ENCODE peak calls at places on chromosomes 1 and 21, in ten cellular contexts. One of them, this sample, is unnamed.

GRCh38 chr1:201781447-201781846 is 47.5 kb upstream of the IPO9 start:
- DNase-seq in transverse colon: no peak
- DNase-seq in HuH-7: no peak
- DNase-seq in cardiac fibroblast: no peak
- DNase-seq in activated T-cell treated with anti-CD3 and anti-CD28 coated beads, Interleukin-2, amount 50 U/mL, for 72 hours: no peak
- DNase-seq in CD4-positive, alpha-beta memory T cell: no peak
- DNase-seq in HFFc6: no peak
- DNase-seq in memory B cell: no peak
- DNase-seq in left ventricle myocardium inferior: no peak
- DNase-seq in naive thymus-derived CD4-positive, alpha-beta T cell: no peak
- DNase-seq in this sample: no peak

GRCh38 chr1:16019580-16020277 is 1.9 kb upstream of the HSPB7 start:
- DNase-seq in CD4-positive, alpha-beta memory T cell: no peak
- DNase-seq in transverse colon: no peak
- DNase-seq in HuH-7: no peak
- DNase-seq in HFFc6: peak
- DNase-seq in naive thymus-derived CD4-positive, alpha-beta T cell: no peak
- DNase-seq in memory B cell: no peak
- DNase-seq in cardiac fibroblast: no peak
- DNase-seq in left ventricle myocardium inferior: peak
- DNase-seq in activated T-cell treated with anti-CD3 and anti-CD28 coated beads, Interleukin-2, amount 50 U/mL, for 72 hours: no peak
- DNase-seq in this sample: no peak

GRCh38 chr1:11804666-11805453 is 904 bp downstream of the MTHFR start:
- DNase-seq in activated T-cell treated with anti-CD3 and anti-CD28 coated beads, Interleukin-2, amount 50 U/mL, for 72 hours: peak
- DNase-seq in cardiac fibroblast: peak
- DNase-seq in left ventricle myocardium inferior: peak
- DNase-seq in CD4-positive, alpha-beta memory T cell: no peak
- DNase-seq in memory B cell: no peak
- DNase-seq in HuH-7: no peak
- DNase-seq in naive thymus-derived CD4-positive, alpha-beta T cell: peak
- DNase-seq in HFFc6: no peak
- DNase-seq in transverse colon: peak
- DNase-seq in this sample: no peak

GRCh38 chr1:201713093-201713810 is 115.7 kb upstream of the IPO9 start:
- DNase-seq in CD4-positive, alpha-beta memory T cell: no peak
- DNase-seq in HFFc6: peak
- DNase-seq in memory B cell: no peak
- DNase-seq in cardiac fibroblast: peak
- DNase-seq in left ventricle myocardium inferior: peak
- DNase-seq in activated T-cell treated with anti-CD3 and anti-CD28 coated beads, Interleukin-2, amount 50 U/mL, for 72 hours: no peak
- DNase-seq in HuH-7: no peak
- DNase-seq in naive thymus-derived CD4-positive, alpha-beta T cell: no peak
- DNase-seq in transverse colon: peak
- DNase-seq in this sample: no peak

GRCh38 chr1:30404341-30404740 is 319.0 kb downstream of the MATN1 start:
- DNase-seq in HFFc6: no peak
- DNase-seq in transverse colon: no peak
- DNase-seq in cardiac fibroblast: no peak
- DNase-seq in naive thymus-derived CD4-positive, alpha-beta T cell: no peak
- DNase-seq in memory B cell: no peak
- DNase-seq in HuH-7: no peak
- DNase-seq in activated T-cell treated with anti-CD3 and anti-CD28 coated beads, Interleukin-2, amount 50 U/mL, for 72 hours: no peak
- DNase-seq in CD4-positive, alpha-beta memory T cell: no peak
- DNase-seq in left ventricle myocardium inferior: no peak
- DNase-seq in this sample: no peak

GRCh38 chr1:25898223-25899015 is 7.8 kb downstream of the STMN1 start:
- DNase-seq in activated T-cell treated with anti-CD3 and anti-CD28 coated beads, Interleukin-2, amount 50 U/mL, for 72 hours: no peak
- DNase-seq in cardiac fibroblast: no peak
- DNase-seq in CD4-positive, alpha-beta memory T cell: no peak
- DNase-seq in HFFc6: no peak
- DNase-seq in left ventricle myocardium inferior: no peak
- DNase-seq in naive thymus-derived CD4-positive, alpha-beta T cell: no peak
- DNase-seq in memory B cell: no peak
- DNase-seq in HuH-7: no peak
- DNase-seq in transverse colon: no peak
- DNase-seq in this sample: no peak

GRCh38 chr1:29239142-29239541 is 2.8 kb downstream of the PTPRU start:
- DNase-seq in HFFc6: no peak
- DNase-seq in naive thymus-derived CD4-positive, alpha-beta T cell: no peak
- DNase-seq in transverse colon: no peak
- DNase-seq in HuH-7: peak
- DNase-seq in cardiac fibroblast: no peak
- DNase-seq in memory B cell: no peak
- DNase-seq in left ventricle myocardium inferior: no peak
- DNase-seq in CD4-positive, alpha-beta memory T cell: no peak
- DNase-seq in activated T-cell treated with anti-CD3 and anti-CD28 coated beads, Interleukin-2, amount 50 U/mL, for 72 hours: no peak
- DNase-seq in this sample: peak

GRCh38 chr1:63717511-63718120 is 56.2 kb upstream of the ROR1 start:
- DNase-seq in CD4-positive, alpha-beta memory T cell: no peak
- DNase-seq in left ventricle myocardium inferior: no peak
- DNase-seq in cardiac fibroblast: no peak
- DNase-seq in memory B cell: no peak
- DNase-seq in HFFc6: no peak
- DNase-seq in HuH-7: no peak
- DNase-seq in transverse colon: no peak
- DNase-seq in naive thymus-derived CD4-positive, alpha-beta T cell: no peak
- DNase-seq in activated T-cell treated with anti-CD3 and anti-CD28 coated beads, Interleukin-2, amount 50 U/mL, for 72 hours: no peak
- DNase-seq in this sample: no peak

GRCh38 chr1:78126506-78126905 is 80.7 kb downstream of the GIPC2 start:
- DNase-seq in left ventricle myocardium inferior: no peak
- DNase-seq in HFFc6: no peak
- DNase-seq in activated T-cell treated with anti-CD3 and anti-CD28 coated beads, Interleukin-2, amount 50 U/mL, for 72 hours: no peak
- DNase-seq in transverse colon: no peak
- DNase-seq in naive thymus-derived CD4-positive, alpha-beta T cell: no peak
- DNase-seq in memory B cell: no peak
- DNase-seq in HuH-7: no peak
- DNase-seq in cardiac fibroblast: peak
- DNase-seq in CD4-positive, alpha-beta memory T cell: no peak
- DNase-seq in this sample: no peak

GRCh38 chr1:109901508-109902145 is 9.0 kb upstream of the CSF1 start:
- DNase-seq in left ventricle myocardium inferior: peak
- DNase-seq in memory B cell: no peak
- DNase-seq in transverse colon: peak
- DNase-seq in naive thymus-derived CD4-positive, alpha-beta T cell: no peak
- DNase-seq in CD4-positive, alpha-beta memory T cell: no peak
- DNase-seq in cardiac fibroblast: no peak
- DNase-seq in activated T-cell treated with anti-CD3 and anti-CD28 coated beads, Interleukin-2, amount 50 U/mL, for 72 hours: peak
- DNase-seq in HFFc6: no peak
- DNase-seq in HuH-7: peak
- DNase-seq in this sample: peak

GRCh38 chr1:194044892-194045291 is 858.5 kb upstream of the B3GALT2 start:
- DNase-seq in left ventricle myocardium inferior: no peak
- DNase-seq in naive thymus-derived CD4-positive, alpha-beta T cell: no peak
- DNase-seq in memory B cell: no peak
- DNase-seq in CD4-positive, alpha-beta memory T cell: no peak
- DNase-seq in activated T-cell treated with anti-CD3 and anti-CD28 coated beads, Interleukin-2, amount 50 U/mL, for 72 hours: no peak
- DNase-seq in HFFc6: no peak
- DNase-seq in HuH-7: no peak
- DNase-seq in transverse colon: no peak
- DNase-seq in cardiac fibroblast: no peak
- DNase-seq in this sample: no peak

GRCh38 chr1:48870596-48870995 is 93.9 kb upstream of the BEND5 start:
- DNase-seq in left ventricle myocardium inferior: no peak
- DNase-seq in HuH-7: no peak
- DNase-seq in cardiac fibroblast: peak
- DNase-seq in naive thymus-derived CD4-positive, alpha-beta T cell: no peak
- DNase-seq in CD4-positive, alpha-beta memory T cell: no peak
- DNase-seq in memory B cell: no peak
- DNase-seq in transverse colon: no peak
- DNase-seq in HFFc6: no peak
- DNase-seq in activated T-cell treated with anti-CD3 and anti-CD28 coated beads, Interleukin-2, amount 50 U/mL, for 72 hours: no peak
- DNase-seq in this sample: no peak

GRCh38 chr1:151372411-151372934 is at the start of gene SELENBP1:
- DNase-seq in CD4-positive, alpha-beta memory T cell: no peak
- DNase-seq in HFFc6: peak
- DNase-seq in activated T-cell treated with anti-CD3 and anti-CD28 coated beads, Interleukin-2, amount 50 U/mL, for 72 hours: no peak
- DNase-seq in memory B cell: no peak
- DNase-seq in HuH-7: peak
- DNase-seq in cardiac fibroblast: peak
- DNase-seq in left ventricle myocardium inferior: peak
- DNase-seq in naive thymus-derived CD4-positive, alpha-beta T cell: no peak
- DNase-seq in transverse colon: peak
- DNase-seq in this sample: peak

GRCh38 chr1:46806196-46807020 is 7.6 kb downstream of the CYP4B1 start:
- DNase-seq in CD4-positive, alpha-beta memory T cell: no peak
- DNase-seq in HFFc6: no peak
- DNase-seq in memory B cell: no peak
- DNase-seq in transverse colon: no peak
- DNase-seq in naive thymus-derived CD4-positive, alpha-beta T cell: no peak
- DNase-seq in cardiac fibroblast: peak
- DNase-seq in HuH-7: no peak
- DNase-seq in activated T-cell treated with anti-CD3 and anti-CD28 coated beads, Interleukin-2, amount 50 U/mL, for 72 hours: no peak
- DNase-seq in left ventricle myocardium inferior: peak
- DNase-seq in this sample: peak

GRCh38 chr1:229640455-229640854 is 14.4 kb downstream of the URB2 start:
- DNase-seq in transverse colon: peak
- DNase-seq in HFFc6: no peak
- DNase-seq in CD4-positive, alpha-beta memory T cell: no peak
- DNase-seq in cardiac fibroblast: no peak
- DNase-seq in left ventricle myocardium inferior: no peak
- DNase-seq in activated T-cell treated with anti-CD3 and anti-CD28 coated beads, Interleukin-2, amount 50 U/mL, for 72 hours: no peak
- DNase-seq in HuH-7: no peak
- DNase-seq in memory B cell: no peak
- DNase-seq in naive thymus-derived CD4-positive, alpha-beta T cell: no peak
- DNase-seq in this sample: no peak

GRCh38 chr21:34569381-34569979 is 45.4 kb downstream of the RCAN1 start:
- DNase-seq in activated T-cell treated with anti-CD3 and anti-CD28 coated beads, Interleukin-2, amount 50 U/mL, for 72 hours: no peak
- DNase-seq in transverse colon: no peak
- DNase-seq in naive thymus-derived CD4-positive, alpha-beta T cell: no peak
- DNase-seq in memory B cell: no peak
- DNase-seq in HuH-7: no peak
- DNase-seq in HFFc6: no peak
- DNase-seq in CD4-positive, alpha-beta memory T cell: no peak
- DNase-seq in cardiac fibroblast: no peak
- DNase-seq in left ventricle myocardium inferior: no peak
- DNase-seq in this sample: no peak

GRCh38 chr21:32113486-32113885 is 165.4 kb downstream of the MIS18A start:
- DNase-seq in naive thymus-derived CD4-positive, alpha-beta T cell: no peak
- DNase-seq in transverse colon: no peak
- DNase-seq in memory B cell: no peak
- DNase-seq in activated T-cell treated with anti-CD3 and anti-CD28 coated beads, Interleukin-2, amount 50 U/mL, for 72 hours: no peak
- DNase-seq in CD4-positive, alpha-beta memory T cell: no peak
- DNase-seq in left ventricle myocardium inferior: no peak
- DNase-seq in cardiac fibroblast: no peak
- DNase-seq in HuH-7: no peak
- DNase-seq in HFFc6: no peak
- DNase-seq in this sample: no peak

GRCh38 chr21:45281411-45282282 is 6.0 kb downstream of the POFUT2 start:
- DNase-seq in HFFc6: no peak
- DNase-seq in HuH-7: no peak
- DNase-seq in CD4-positive, alpha-beta memory T cell: no peak
- DNase-seq in naive thymus-derived CD4-positive, alpha-beta T cell: no peak
- DNase-seq in left ventricle myocardium inferior: no peak
- DNase-seq in memory B cell: no peak
- DNase-seq in transverse colon: peak
- DNase-seq in activated T-cell treated with anti-CD3 and anti-CD28 coated beads, Interleukin-2, amount 50 U/mL, for 72 hours: no peak
- DNase-seq in cardiac fibroblast: no peak
- DNase-seq in this sample: no peak

GRCh38 chr1:16367968-16368910 is 1.2 kb downstream of the SZRD1 start:
- DNase-seq in HuH-7: no peak
- DNase-seq in memory B cell: no peak
- DNase-seq in CD4-positive, alpha-beta memory T cell: no peak
- DNase-seq in left ventricle myocardium inferior: no peak
- DNase-seq in activated T-cell treated with anti-CD3 and anti-CD28 coated beads, Interleukin-2, amount 50 U/mL, for 72 hours: peak
- DNase-seq in transverse colon: no peak
- DNase-seq in naive thymus-derived CD4-positive, alpha-beta T cell: no peak
- DNase-seq in HFFc6: peak
- DNase-seq in cardiac fibroblast: peak
- DNase-seq in this sample: no peak

GRCh38 chr1:17351047-17351446 is 20.9 kb upstream of the PADI6 start:
- DNase-seq in memory B cell: no peak
- DNase-seq in transverse colon: no peak
- DNase-seq in activated T-cell treated with anti-CD3 and anti-CD28 coated beads, Interleukin-2, amount 50 U/mL, for 72 hours: no peak
- DNase-seq in cardiac fibroblast: no peak
- DNase-seq in left ventricle myocardium inferior: no peak
- DNase-seq in HuH-7: no peak
- DNase-seq in HFFc6: no peak
- DNase-seq in naive thymus-derived CD4-positive, alpha-beta T cell: no peak
- DNase-seq in CD4-positive, alpha-beta memory T cell: no peak
- DNase-seq in this sample: no peak

GRCh38 chr1:222250376-222250775 is 297.5 kb downstream of the HHIPL2 start:
- DNase-seq in activated T-cell treated with anti-CD3 and anti-CD28 coated beads, Interleukin-2, amount 50 U/mL, for 72 hours: no peak
- DNase-seq in cardiac fibroblast: no peak
- DNase-seq in CD4-positive, alpha-beta memory T cell: no peak
- DNase-seq in HuH-7: no peak
- DNase-seq in naive thymus-derived CD4-positive, alpha-beta T cell: no peak
- DNase-seq in transverse colon: no peak
- DNase-seq in HFFc6: peak
- DNase-seq in memory B cell: no peak
- DNase-seq in left ventricle myocardium inferior: no peak
- DNase-seq in this sample: no peak

GRCh38 chr1:23634840-23635642 is 56.6 kb upstream of the RPL11 start:
- DNase-seq in naive thymus-derived CD4-positive, alpha-beta T cell: peak
- DNase-seq in transverse colon: peak
- DNase-seq in HFFc6: peak
- DNase-seq in left ventricle myocardium inferior: peak
- DNase-seq in activated T-cell treated with anti-CD3 and anti-CD28 coated beads, Interleukin-2, amount 50 U/mL, for 72 hours: peak
- DNase-seq in HuH-7: peak
- DNase-seq in CD4-positive, alpha-beta memory T cell: peak
- DNase-seq in memory B cell: peak
- DNase-seq in cardiac fibroblast: peak
- DNase-seq in this sample: peak

GRCh38 chr1:71343686-71344416 is 263.0 kb upstream of the ZRANB2 start:
- DNase-seq in memory B cell: no peak
- DNase-seq in naive thymus-derived CD4-positive, alpha-beta T cell: no peak
- DNase-seq in HFFc6: no peak
- DNase-seq in transverse colon: no peak
- DNase-seq in CD4-positive, alpha-beta memory T cell: no peak
- DNase-seq in activated T-cell treated with anti-CD3 and anti-CD28 coated beads, Interleukin-2, amount 50 U/mL, for 72 hours: no peak
- DNase-seq in cardiac fibroblast: no peak
- DNase-seq in HuH-7: no peak
- DNase-seq in left ventricle myocardium inferior: no peak
- DNase-seq in this sample: no peak

GRCh38 chr1:27496604-27497155 is 6.7 kb upstream of the WASF2 start:
- DNase-seq in activated T-cell treated with anti-CD3 and anti-CD28 coated beads, Interleukin-2, amount 50 U/mL, for 72 hours: no peak
- DNase-seq in left ventricle myocardium inferior: peak
- DNase-seq in HFFc6: no peak
- DNase-seq in HuH-7: no peak
- DNase-seq in cardiac fibroblast: peak
- DNase-seq in memory B cell: no peak
- DNase-seq in transverse colon: no peak
- DNase-seq in naive thymus-derived CD4-positive, alpha-beta T cell: no peak
- DNase-seq in CD4-positive, alpha-beta memory T cell: no peak
- DNase-seq in this sample: peak

GRCh38 chr21:33059319-33059894 is 10.5 kb upstream of the OLIG1 start:
- DNase-seq in HFFc6: no peak
- DNase-seq in CD4-positive, alpha-beta memory T cell: no peak
- DNase-seq in transverse colon: no peak
- DNase-seq in left ventricle myocardium inferior: no peak
- DNase-seq in cardiac fibroblast: no peak
- DNase-seq in activated T-cell treated with anti-CD3 and anti-CD28 coated beads, Interleukin-2, amount 50 U/mL, for 72 hours: no peak
- DNase-seq in naive thymus-derived CD4-positive, alpha-beta T cell: no peak
- DNase-seq in HuH-7: peak
- DNase-seq in memory B cell: no peak
- DNase-seq in this sample: no peak

GRCh38 chr1:220817907-220818306 is 31.2 kb downstream of the MTARC1 start:
- DNase-seq in HFFc6: peak
- DNase-seq in cardiac fibroblast: no peak
- DNase-seq in memory B cell: no peak
- DNase-seq in naive thymus-derived CD4-positive, alpha-beta T cell: no peak
- DNase-seq in CD4-positive, alpha-beta memory T cell: no peak
- DNase-seq in left ventricle myocardium inferior: no peak
- DNase-seq in activated T-cell treated with anti-CD3 and anti-CD28 coated beads, Interleukin-2, amount 50 U/mL, for 72 hours: no peak
- DNase-seq in HuH-7: no peak
- DNase-seq in transverse colon: no peak
- DNase-seq in this sample: no peak

GRCh38 chr1:8545078-8545477 is 227.2 kb downstream of the SLC45A1 start:
- DNase-seq in HuH-7: no peak
- DNase-seq in memory B cell: no peak
- DNase-seq in activated T-cell treated with anti-CD3 and anti-CD28 coated beads, Interleukin-2, amount 50 U/mL, for 72 hours: peak
- DNase-seq in left ventricle myocardium inferior: no peak
- DNase-seq in naive thymus-derived CD4-positive, alpha-beta T cell: no peak
- DNase-seq in HFFc6: peak
- DNase-seq in transverse colon: no peak
- DNase-seq in CD4-positive, alpha-beta memory T cell: no peak
- DNase-seq in cardiac fibroblast: peak
- DNase-seq in this sample: no peak

GRCh38 chr21:31656199-31657095 is 3.0 kb upstream of the SOD1 start:
- DNase-seq in CD4-positive, alpha-beta memory T cell: no peak
- DNase-seq in transverse colon: no peak
- DNase-seq in cardiac fibroblast: peak
- DNase-seq in memory B cell: no peak
- DNase-seq in activated T-cell treated with anti-CD3 and anti-CD28 coated beads, Interleukin-2, amount 50 U/mL, for 72 hours: peak
- DNase-seq in HuH-7: no peak
- DNase-seq in left ventricle myocardium inferior: no peak
- DNase-seq in HFFc6: no peak
- DNase-seq in naive thymus-derived CD4-positive, alpha-beta T cell: no peak
- DNase-seq in this sample: no peak

This sample was measured in T47D.